ENCODE peak calls at places on chromosomes 7 and 10, in four cellular contexts. E is K562, L is WTC11, A is H1. K is an unnamed sample.

GRCh38 chr7:75727881-75728592 is 10.7 kb downstream of the HIP1 start:
- DNase-seq in L (no peak), E (no peak), A (no peak), K (no peak)

GRCh38 chr10:59400214-59400613 is 37.9 kb upstream of the FAM13C start:
- DNase-seq in A (no peak), E (no peak), L (no peak), K (no peak)

GRCh38 chr10:130453036-130453720 is 317.0 kb downstream of the GLRX3 start:
- DNase-seq in L (no peak), E (no peak), A (no peak), K (no peak)

GRCh38 chr7:132518102-132518838 is 58.0 kb downstream of the PLXNA4 start:
- DNase-seq in E (peak), A (no peak), L (peak), K (peak)

GRCh38 chr10:100710151-100710871 is 35.1 kb upstream of the PAX2 start:
- DNase-seq in E (no peak), L (no peak), A (no peak), K (peak)

GRCh38 chr7:151877911-151878835 is 1.3 kb upstream of the PRKAG2 start:
- DNase-seq in A (no peak), L (no peak), E (no peak), K (peak)

GRCh38 chr10:42755028-42755451 is 27.6 kb upstream of the BMS1 start:
- DNase-seq in E (no peak), A (no peak), L (peak), K (peak)

GRCh38 chr7:94059747-94060146 is 55.6 kb upstream of the BET1 start:
- DNase-seq in L (no peak), E (no peak), A (no peak), K (no peak)

GRCh38 chr10:73529089-73529832 is 33.4 kb upstream of the PPP3CB start:
- DNase-seq in A (peak), E (peak), L (peak), K (peak)

GRCh38 chr7:155408657-155409586 is 49.0 kb upstream of the EN2 start:
- DNase-seq in E (no peak), L (peak), A (no peak), K (no peak)

GRCh38 chr7:82017334-82017943 is 247.6 kb upstream of the HGF start:
- DNase-seq in L (no peak), A (no peak), E (no peak), K (peak)

GRCh38 chr10:103231047-103231551 is 14.6 kb upstream of the RPEL1 start:
- DNase-seq in E (no peak), L (peak), A (peak), K (no peak)

GRCh38 chr7:73341877-73342276 is 13.9 kb downstream of the FKBP6 start:
- DNase-seq in A (no peak), E (peak), L (no peak), K (no peak)

GRCh38 chr7:116316838-116317612 is 106.7 kb downstream of the TES start:
- DNase-seq in L (no peak), E (no peak), A (no peak), K (no peak)

GRCh38 chr10:62014510-62014909 is 113.0 kb downstream of the ARID5B start:
- DNase-seq in A (no peak), E (no peak), L (no peak), K (no peak)

GRCh38 chr7:106653488-106653887 is 7.5 kb downstream of the CCDC71L start:
- DNase-seq in L (no peak), E (no peak), A (no peak), K (no peak)

GRCh38 chr10:71719042-71719441 is 536 bp downstream of the C10orf105 start:
- DNase-seq in A (no peak), L (no peak), E (no peak), K (no peak)

GRCh38 chr10:75544381-75544780 is 113.0 kb downstream of the LRMDA start:
- DNase-seq in E (no peak), A (no peak), L (no peak), K (no peak)

GRCh38 chr10:97159906-97160305 is 25.9 kb downstream of the SLIT1 start:
- DNase-seq in L (no peak), E (no peak), A (no peak), K (no peak)

GRCh38 chr7:129610709-129611245 is 743 bp upstream of the NRF1 start:
- DNase-seq in A (no peak), L (no peak), E (no peak), K (peak)

GRCh38 chr10:43461950-43462349 is 25.0 kb downstream of the ZNF487 start:
- DNase-seq in A (no peak), L (no peak), E (peak), K (peak)

GRCh38 chr10:33209777-33210176 is 124.7 kb downstream of the NRP1 start:
- DNase-seq in E (no peak), A (no peak), L (no peak), K (no peak)

GRCh38 chr10:92062273-92062672 is 138.7 kb downstream of the BTAF1 start:
- DNase-seq in E (no peak), A (no peak), L (no peak), K (no peak)

GRCh38 chr10:110372656-110373055 is 67.9 kb upstream of the SMNDC1 start:
- DNase-seq in L (no peak), A (no peak), E (no peak), K (no peak)

GRCh38 chr7:77811895-77812685 is 13.5 kb downstream of the PHTF2 start:
- DNase-seq in E (no peak), L (no peak), A (no peak), K (no peak)

GRCh38 chr10:52216852-52217251 is 97.2 kb upstream of the DKK1 start:
- DNase-seq in A (no peak), E (no peak), L (no peak), K (peak)

GRCh38 chr10:97755718-97756117 is 16.1 kb downstream of the SFRP5 start:
- DNase-seq in A (no peak), L (no peak), E (no peak), K (no peak)

GRCh38 chr7:129993275-129993674 is 40.5 kb upstream of the UBE2H start:
- DNase-seq in L (no peak), E (no peak), A (no peak), K (no peak)

GRCh38 chr7:18202315-18203045 is 174.8 kb upstream of the PRPS1L1 start:
- DNase-seq in A (no peak), L (no peak), E (no peak), K (no peak)

GRCh38 chr7:33872870-33873269 is 32.5 kb upstream of the BMPER start:
- DNase-seq in E (no peak), A (no peak), L (no peak), K (no peak)

GRCh38 chr7:3367271-3367670 is 66.2 kb downstream of the SDK1 start:
- DNase-seq in A (no peak), E (no peak), L (no peak), K (no peak)

GRCh38 chr10:94403034-94403822 is 887 bp downstream of the TBC1D12 start:
- DNase-seq in A (no peak), L (peak), E (peak), K (peak)

GRCh38 chr10:94591461-94592205 is 46.0 kb downstream of the HELLS start:
- DNase-seq in A (no peak), E (no peak), L (no peak), K (no peak)

GRCh38 chr10:31953080-31953479 is 24.4 kb upstream of the ARHGAP12 start:
- DNase-seq in L (no peak), A (no peak), E (no peak), K (no peak)

DNA sequence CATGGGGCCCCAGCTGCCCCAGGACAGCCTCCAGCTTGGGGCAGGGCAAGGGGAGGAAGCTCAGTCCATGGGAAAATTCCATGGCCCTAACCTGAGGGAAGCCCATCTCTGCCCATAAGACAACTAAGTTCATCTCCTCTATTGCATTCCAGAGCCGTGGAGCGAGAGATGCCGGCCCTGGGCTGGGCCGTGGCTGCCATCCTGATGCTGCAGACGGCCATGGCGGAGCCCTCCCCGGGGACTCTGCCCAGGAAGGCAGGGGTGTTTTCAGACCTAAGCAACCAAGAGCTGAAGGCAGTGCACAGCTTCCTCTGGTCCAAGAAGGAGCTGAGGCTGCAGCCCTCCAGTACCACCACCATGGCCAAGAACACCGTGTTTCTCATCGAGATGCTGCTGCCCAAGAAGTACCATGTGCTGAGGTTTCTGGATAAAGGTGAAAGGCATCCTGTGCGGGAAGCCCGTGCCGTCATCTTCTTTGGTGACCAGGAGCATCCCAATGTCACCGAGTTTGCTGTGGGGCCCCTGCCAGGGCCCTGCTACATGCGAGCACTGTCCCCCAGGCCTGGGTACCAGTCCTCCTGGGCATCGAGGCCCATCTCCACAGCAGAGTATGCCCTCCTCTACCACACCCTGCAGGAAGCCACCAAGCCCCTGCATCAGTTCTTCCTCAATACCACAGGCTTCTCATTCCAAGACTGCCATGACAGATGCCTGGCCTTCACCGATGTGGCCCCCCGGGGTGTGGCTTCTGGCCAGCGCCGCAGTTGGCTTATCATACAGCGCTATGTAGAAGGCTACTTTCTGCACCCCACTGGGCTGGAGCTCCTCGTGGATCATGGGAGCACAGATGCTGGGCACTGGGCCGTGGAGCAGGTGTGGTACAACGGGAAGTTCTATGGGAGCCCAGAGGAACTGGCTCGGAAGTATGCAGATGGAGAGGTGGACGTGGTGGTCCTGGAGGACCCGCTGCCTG is 4.3 kb downstream of the AOC1 start:
- DNase-seq in L (no peak), A (no peak), E (no peak), K (no peak)
- TF ChIP-seq TEAD4 in L (no peak), A (no peak), E (no peak), K (no peak)

GRCh38 chr10:21173433-21173963 is 276.4 kb upstream of the NEBL start:
- DNase-seq in L (no peak), A (no peak), E (no peak), K (peak)
- TF ChIP-seq TEAD4 in L (no peak), A (no peak), E (no peak), K (no peak)

GRCh38 chr7:6294839-6295238 is 22.4 kb upstream of the CYTH3 start:
- DNase-seq in L (no peak), A (no peak), E (no peak), K (no peak)
- TF ChIP-seq TEAD4 in L (no peak), A (no peak), E (no peak), K (no peak)

DNA sequence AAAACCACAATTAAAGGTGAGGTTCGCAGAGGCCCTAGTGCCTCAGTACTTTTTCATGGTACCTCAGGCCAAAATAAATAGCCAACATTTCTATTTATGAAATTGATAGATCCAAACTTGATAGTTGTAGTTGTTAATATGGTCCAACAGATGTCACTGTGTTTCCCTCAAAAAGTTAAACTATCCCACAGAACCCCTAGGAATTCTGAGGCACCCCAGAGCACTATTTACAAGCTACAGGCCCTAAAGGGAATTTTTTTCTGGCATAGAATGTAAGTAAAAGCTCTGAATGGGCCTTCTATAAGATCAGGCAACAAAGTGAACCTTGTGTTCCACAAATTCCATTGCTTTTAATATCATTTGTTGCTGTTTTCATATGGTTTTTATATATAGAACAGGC is 3.8 kb upstream of the ARL4A start:
- DNase-seq in E (no peak), L (no peak), A (no peak), K (peak)
- TF ChIP-seq TEAD4 in E (no peak), L (no peak), A (no peak), K (no peak)

DNA sequence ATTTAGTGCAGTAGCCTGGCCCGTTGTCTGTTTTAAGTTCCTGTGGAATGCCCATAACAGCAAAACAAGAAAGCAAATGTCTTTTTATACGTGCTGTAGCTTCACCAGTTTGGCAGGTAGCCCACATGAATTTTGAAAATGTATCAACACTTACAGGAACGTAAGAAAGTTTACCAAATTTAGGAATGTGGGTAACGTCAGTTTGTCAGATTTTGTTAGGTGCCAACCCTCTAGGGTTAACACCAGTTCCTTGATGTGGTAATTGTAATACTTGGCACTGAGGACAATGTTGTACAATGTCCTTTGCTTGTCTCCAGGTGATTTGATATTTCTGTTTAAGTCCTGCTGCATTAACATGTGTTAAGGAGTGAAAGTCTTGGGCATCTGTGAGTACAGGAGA is 3.1 kb upstream of the GIMAP4 start:
- DNase-seq in L (no peak), E (no peak), A (no peak), K (no peak)
- TF ChIP-seq TEAD4 in L (no peak), E (no peak), A (no peak), K (no peak)

GRCh38 chr10:117698809-117699208 is 156.3 kb downstream of the EMX2 start:
- DNase-seq in A (no peak), E (no peak), L (no peak), K (no peak)

GRCh38 chr10:117697402-117697801 is 154.9 kb downstream of the EMX2 start:
- DNase-seq in A (no peak), L (no peak), E (no peak), K (no peak)

GRCh38 chr10:117694251-117694650 is 151.7 kb downstream of the EMX2 start:
- DNase-seq in E (no peak), L (no peak), A (no peak), K (no peak)

DNA sequence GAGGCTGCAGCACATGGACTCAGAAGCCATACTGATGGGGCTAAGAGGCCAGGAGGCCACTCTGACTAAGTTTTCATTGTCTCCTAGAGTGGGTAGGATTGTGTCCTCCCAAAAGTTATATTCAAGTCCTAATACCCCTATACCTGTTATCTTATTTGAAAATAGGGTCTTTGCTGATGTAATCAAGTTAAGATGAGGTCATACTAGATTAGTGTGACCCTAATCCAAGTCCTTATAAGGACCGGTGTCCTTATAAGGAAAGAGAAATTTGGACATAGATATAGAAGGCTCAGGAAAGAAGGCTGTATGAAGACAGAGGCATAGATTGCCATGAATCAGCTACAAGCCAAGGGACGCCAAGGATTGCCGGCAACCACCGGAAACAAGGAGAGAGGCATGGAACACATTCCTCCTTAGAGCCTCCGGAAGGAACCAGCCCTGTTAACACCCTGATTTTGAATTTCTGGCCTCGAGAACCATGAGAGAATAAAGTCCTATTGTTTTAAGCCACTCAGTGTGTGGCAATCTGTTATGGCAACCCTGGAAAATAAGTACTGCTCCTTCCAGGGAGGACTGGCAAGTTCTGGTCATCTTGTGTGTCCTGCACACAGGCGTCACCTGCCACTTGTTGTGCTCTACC is 157.0 kb downstream of the EMX2 start:
- DNase-seq in L (no peak), A (no peak), E (no peak), K (no peak)
- TF ChIP-seq TEAD4 in L (no peak), A (no peak), E (no peak), K (no peak)

GRCh38 chr10:5595591-5596590 is 70.5 kb downstream of the ASB13 start:
- DNase-seq in L (no peak), E (no peak), A (no peak), K (no peak)
- TF ChIP-seq TEAD4 in L (no peak), E (no peak), A (no peak), K (peak)

GRCh38 chr7:27953361-27953760 is 213.4 kb downstream of the TAX1BP1 start:
- DNase-seq in E (no peak), A (no peak), L (no peak), K (no peak)

GRCh38 chr7:27955596-27955995 is 215.6 kb downstream of the TAX1BP1 start:
- DNase-seq in E (no peak), A (no peak), L (no peak), K (no peak)

GRCh38 chr7:27955011-27955410 is 215.0 kb downstream of the TAX1BP1 start:
- DNase-seq in E (no peak), L (no peak), A (no peak), K (no peak)

GRCh38 chr7:27952393-27953290 is 212.7 kb downstream of the TAX1BP1 start:
- DNase-seq in A (no peak), E (no peak), L (no peak), K (no peak)

DNA sequence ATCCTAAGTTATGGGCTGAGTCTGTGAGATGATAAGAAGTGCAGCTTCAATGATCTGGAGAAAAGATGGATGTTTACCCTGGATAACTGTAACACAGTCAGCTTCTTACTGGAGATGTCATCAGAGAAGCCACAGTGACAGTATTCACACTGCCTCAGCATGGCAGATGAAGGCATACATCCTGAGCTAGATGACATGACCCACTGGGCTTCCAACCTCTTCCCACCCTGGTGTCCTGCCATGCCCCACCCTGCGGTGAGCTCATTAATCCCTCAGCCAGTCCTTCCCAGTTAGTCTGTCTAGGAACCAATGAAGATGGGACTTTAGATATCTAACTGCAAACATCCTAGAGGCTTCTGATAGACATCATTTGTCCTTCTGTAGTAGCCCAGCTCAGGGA is 213.8 kb downstream of the TAX1BP1 start:
- DNase-seq in A (no peak), E (no peak), L (no peak), K (no peak)
- TF ChIP-seq TEAD4 in A (no peak), E (no peak), L (no peak), K (no peak)

GRCh38 chr10:133315847-133316246 is 7.1 kb downstream of the ZNF511 start:
- DNase-seq in E (no peak), A (no peak), L (no peak), K (no peak)

GRCh38 chr10:133316732-133317131 is 8.0 kb downstream of the ZNF511 start:
- DNase-seq in E (no peak), L (no peak), A (no peak), K (no peak)

GRCh38 chr10:133314911-133315310 is 6.2 kb downstream of the ZNF511 start:
- DNase-seq in A (no peak), E (no peak), L (no peak), K (no peak)

GRCh38 chr10:133316266-133316665 is 7.6 kb downstream of the ZNF511 start:
- DNase-seq in A (no peak), L (no peak), E (peak), K (no peak)

DNA sequence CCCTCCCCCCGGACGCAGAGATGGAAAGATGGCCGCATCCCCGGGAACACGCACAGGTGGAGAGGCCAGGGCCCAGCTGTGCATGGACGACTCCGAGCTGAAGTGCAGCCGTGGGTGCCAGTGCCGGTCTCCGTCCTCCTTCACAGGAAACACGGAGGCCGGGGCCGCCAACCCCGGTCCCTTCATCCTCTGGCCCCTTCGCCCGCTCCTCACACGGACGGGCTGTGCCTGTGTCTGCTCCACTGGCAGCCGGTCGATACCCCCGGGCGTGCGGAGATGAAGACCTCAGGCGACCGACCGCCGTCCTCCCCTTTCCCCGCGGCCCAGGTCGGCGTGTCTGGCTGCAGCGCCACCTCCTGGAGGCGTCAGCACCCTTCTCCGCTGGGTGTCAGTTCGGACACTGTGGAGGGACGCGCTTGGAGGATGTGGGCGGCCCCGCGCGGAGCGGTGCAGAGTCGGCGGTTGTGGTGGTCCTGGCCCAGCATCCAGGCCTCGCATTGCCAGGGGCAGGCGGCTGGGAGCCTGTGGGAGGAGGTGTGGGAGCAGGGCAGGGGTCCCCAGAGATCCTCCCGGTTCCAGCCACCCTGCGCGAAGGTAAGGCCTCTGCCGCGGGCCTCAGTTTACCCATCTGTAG is 9.9 kb downstream of the ZNF511 start:
- DNase-seq in A (no peak), E (peak), L (peak), K (peak)
- TF ChIP-seq TEAD4 in A (no peak), E (no peak), L (no peak), K (no peak)

K was measured in SK-N-SH.